ENCODE peak calls at places on chromosomes 3 and 15, in four cellular contexts. S, X, I and D are unnamed samples.

GRCh38 chr15:78624651-78625590 is 4.1 kb upstream of the CHRNA3 start:
- DNase-seq in X (no peak), I (no peak), S (no peak), D (no peak)

GRCh38 chr15:75352186-75352585 is 5.3 kb downstream of the NEIL1 start:
- DNase-seq in I (peak), X (no peak), S (no peak), D (no peak)

GRCh38 chr3:110758208-110758607 is 313.4 kb upstream of the NECTIN3 start:
- DNase-seq in X (no peak), S (no peak), I (no peak), D (no peak)

GRCh38 chr15:28919201-28919627 is 33.4 kb downstream of the APBA2 start:
- DNase-seq in S (no peak), X (no peak), I (peak), D (no peak)

GRCh38 chr15:29090617-29091466 is 178.8 kb downstream of the NSMCE3 start:
- DNase-seq in X (no peak), I (no peak), S (peak), D (no peak)

GRCh38 chr15:76057332-76058000 is 2.3 kb upstream of the TMEM266 start:
- DNase-seq in X (peak), I (no peak), S (peak), D (no peak)

GRCh38 chr15:88615303-88616107 is 5.6 kb upstream of the AEN start:
- DNase-seq in X (no peak), I (no peak), S (no peak), D (no peak)

GRCh38 chr15:73560501-73561117 is 72.6 kb downstream of the NPTN start:
- DNase-seq in I (no peak), X (peak), S (no peak), D (no peak)

GRCh38 chr3:188271226-188271894 is 117.4 kb downstream of the LPP start:
- DNase-seq in X (no peak), S (no peak), I (no peak), D (no peak)

GRCh38 chr3:56254261-56254660 is 214.0 kb downstream of the ERC2 start:
- DNase-seq in X (no peak), I (no peak), S (no peak), D (no peak)

GRCh38 chr15:80266113-80266512 is 14.1 kb upstream of the CTXND1 start:
- DNase-seq in I (no peak), S (no peak), X (no peak), D (no peak)

GRCh38 chr15:49235446-49236207 is 65.6 kb downstream of the GALK2 start:
- DNase-seq in S (peak), I (no peak), X (peak), D (peak)

DNA sequence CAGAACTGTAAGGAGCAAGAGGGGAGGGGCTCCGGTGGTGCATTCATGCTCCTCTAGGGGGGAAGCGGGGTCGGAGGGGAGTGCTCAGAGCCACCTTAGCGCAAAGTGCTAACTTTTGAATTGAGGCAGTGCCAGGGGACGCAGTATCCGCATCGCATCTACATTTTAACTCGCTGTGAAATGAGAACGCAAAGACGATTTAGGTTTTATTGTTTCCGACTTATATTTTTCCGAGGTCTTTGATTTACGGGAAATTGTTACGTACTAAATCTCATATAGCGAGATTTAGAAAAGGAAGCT is 212 bp downstream of the TCAIM start:
- DNase-seq in S (no peak), I (no peak), X (no peak), D (no peak)
- TF ChIP-seq CTCF in S (no peak), I (no peak), X (peak), D (no peak)

DNA sequence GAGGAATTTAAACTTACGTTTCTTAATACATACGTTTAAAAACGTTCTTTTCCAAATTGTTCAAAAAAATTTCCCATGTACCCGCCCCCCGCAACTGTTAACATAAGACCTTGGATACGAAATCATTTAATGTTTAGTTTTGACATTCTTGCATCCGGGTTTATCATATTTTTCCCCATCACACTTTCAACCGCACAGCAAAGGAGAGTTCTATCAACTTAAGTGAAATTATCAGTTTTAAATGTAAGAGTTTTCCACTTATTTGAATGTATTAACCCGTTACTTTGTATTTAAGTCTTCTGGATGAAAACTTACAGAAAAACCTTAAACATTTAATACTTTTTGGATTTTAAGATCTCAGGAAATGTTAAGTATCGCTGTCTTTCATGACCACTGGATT is 587 bp upstream of the XRN1 start:
- DNase-seq in S (no peak), X (no peak), I (no peak), D (no peak)
- TF ChIP-seq CTCF in S (no peak), X (no peak), I (no peak), D (no peak)

DNA sequence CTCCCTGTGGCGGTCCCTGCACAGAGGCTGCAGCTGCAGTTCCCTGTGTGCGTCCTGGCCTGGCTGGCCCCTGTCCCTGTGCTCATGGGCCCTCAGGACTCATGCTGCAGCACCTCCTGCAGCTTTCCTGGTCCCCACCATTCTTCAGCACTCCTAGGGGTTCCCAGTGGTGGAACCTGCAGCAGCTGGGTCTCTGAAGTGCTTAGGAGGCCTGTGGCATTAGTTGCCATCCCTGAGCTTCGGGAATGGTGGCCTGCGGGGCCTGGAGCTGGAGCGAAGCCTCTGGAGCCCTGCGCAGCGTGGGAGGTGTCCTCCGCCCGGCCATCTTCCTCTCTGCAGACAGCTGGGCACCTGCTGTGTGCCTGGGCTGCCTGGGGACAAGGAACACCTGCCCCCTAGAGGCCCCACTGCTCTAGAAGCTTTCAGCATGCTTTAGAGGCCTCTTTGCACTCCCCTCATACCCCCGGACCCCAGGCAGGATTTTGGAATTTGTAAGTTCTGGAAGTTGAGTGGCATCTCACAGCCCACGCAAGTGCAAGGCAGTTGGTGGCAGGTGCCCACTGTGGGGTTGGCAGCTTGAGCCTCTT is 13.1 kb downstream of the PLXNA1 start:
- DNase-seq in X (no peak), S (no peak), I (no peak), D (no peak)
- TF ChIP-seq CTCF in X (no peak), S (no peak), I (no peak), D (no peak)

DNA sequence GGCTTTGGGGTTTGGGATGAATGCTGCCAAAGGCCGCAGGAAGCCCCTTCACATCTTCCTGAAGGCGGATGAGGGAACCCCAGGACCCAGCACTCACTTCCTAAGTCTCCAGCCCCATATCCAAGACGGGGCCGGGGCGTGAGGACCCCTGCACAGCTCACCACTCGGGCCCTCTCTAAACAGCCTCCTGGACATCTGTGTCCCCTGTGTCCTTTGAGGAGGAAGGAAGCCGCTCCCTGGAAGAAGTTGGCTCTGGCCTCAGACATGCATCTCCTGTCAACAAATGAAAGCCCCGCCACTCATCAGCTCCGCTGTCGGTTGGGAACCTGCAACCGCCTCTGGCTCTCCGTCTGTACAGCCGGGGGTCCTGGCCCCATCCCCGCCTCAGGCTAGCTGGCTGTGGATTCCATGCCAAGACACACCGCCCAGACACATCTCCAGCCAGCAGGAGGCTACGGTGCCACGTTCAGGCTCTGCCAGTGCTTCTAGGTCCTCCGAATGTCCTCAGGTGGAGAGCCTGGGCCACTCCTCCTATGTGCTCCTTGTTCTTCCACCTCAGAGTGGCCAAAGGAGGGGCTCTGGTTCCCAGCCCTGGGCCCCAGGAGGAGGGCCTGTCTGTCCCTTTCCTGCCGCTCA is 140.0 kb upstream of the MEF2A start:
- DNase-seq in I (no peak), X (no peak), S (no peak), D (peak)
- TF ChIP-seq CTCF in I (peak), X (peak), S (no peak), D (no peak)